ENCODE peak calls at places on chromosome 7, in five cellular contexts. F is HFFc6, P is left cardiac atrium, Q is osteocyte, N is cerebellum. T is an unnamed sample.

GRCh38 chr7:151833213-151833651 is 43.7 kb downstream of the PRKAG2 start:
- DNase-seq in F (no peak), P (no peak), Q (no peak), N (peak; percentile 51), T (no peak)

GRCh38 chr7:115240242-115240641 is 318.3 kb downstream of the MDFIC start:
- DNase-seq in F (no peak), P (no peak), Q (no peak), N (no peak), T (no peak)

GRCh38 chr7:91554893-91555292 is 290.7 kb downstream of the FZD1 start:
- DNase-seq in F (no peak), P (no peak), Q (no peak), N (no peak), T (no peak)

GRCh38 chr7:158237672-158238335 is 349.8 kb downstream of the PTPRN2 start:
- DNase-seq in F (no peak), P (no peak), Q (no peak), N (no peak), T (no peak)

GRCh38 chr7:12067156-12067831 is 143.8 kb upstream of the TMEM106B start:
- DNase-seq in F (no peak), P (peak; percentile 31), Q (no peak), N (peak; percentile 2), T (peak; percentile 33)

GRCh38 chr7:22651534-22652243 is 75.3 kb upstream of the IL6 start:
- DNase-seq in F (peak; percentile 79), P (no peak), Q (no peak), N (no peak), T (no peak)

GRCh38 chr7:2037805-2038635 is 194.7 kb downstream of the MAD1L1 start:
- DNase-seq in F (peak; percentile 2), P (peak; percentile 63), Q (peak; percentile 46), N (no peak), T (no peak)

GRCh38 chr7:21542891-21543527 is at the start of gene DNAH11:
- DNase-seq in F (no peak), P (peak; percentile 46), Q (peak; percentile 84), N (peak; percentile 8), T (peak; percentile 47)

GRCh38 chr7:19144661-19145428 is at the start of gene FERD3L:
- DNase-seq in F (no peak), P (peak; percentile 19), Q (no peak), N (no peak), T (no peak)

GRCh38 chr7:1230411-1231213 is 2.1 kb upstream of the UNCX start:
- DNase-seq in F (no peak), P (no peak), Q (no peak), N (peak; percentile 47), T (no peak)

GRCh38 chr7:117873056-117873932 is at the start of gene CTTNBP2:
- DNase-seq in F (no peak), P (peak; percentile 70), Q (peak; percentile 86), N (peak; percentile 69), T (peak; percentile 51)

GRCh38 chr7:129607471-129608120 is 3.9 kb upstream of the NRF1 start:
- DNase-seq in F (peak; percentile 8), P (no peak), Q (no peak), N (no peak), T (no peak)

T was measured in progenitor cell of endocrine pancreas.